ENCODE peak calls at places on chromosomes 3 and 15, in seven cellular contexts. Q, N, J, Z, Y, L and M are unnamed samples.

GRCh38 chr3:29922990-29923746 is 642.3 kb downstream of the RBMS3 start:
- DNase-seq in Z (peak; percentile 6), Y (no peak), N (peak; percentile 33), J (no peak), Q (no peak), L (no peak), M (no peak)

GRCh38 chr15:29115093-29115991 is 154.3 kb downstream of the NSMCE3 start:
- DNase-seq in Q (peak; percentile 21), Z (no peak), N (no peak), Y (peak; percentile 88), L (no peak), J (no peak), M (no peak)

GRCh38 chr3:173066044-173066679 is 74.9 kb downstream of the SPATA16 start:
- DNase-seq in Z (no peak), J (no peak), Y (no peak), L (no peak), N (peak; percentile 30), Q (no peak), M (peak; percentile 8)

GRCh38 chr15:77373441-77373840 is 46.5 kb downstream of the PEAK1 start:
- DNase-seq in Z (no peak), Q (no peak), J (no peak), N (no peak), Y (no peak), L (no peak), M (no peak)

GRCh38 chr3:151838574-151839312 is 24.8 kb downstream of the AADAC start:
- DNase-seq in Y (peak; percentile 52), J (no peak), N (peak; percentile 21), Z (peak; percentile 77), Q (peak; percentile 30), L (peak; percentile 46), M (peak; percentile 54)

GRCh38 chr3:133412511-133413165 is 12.8 kb downstream of the BFSP2 start:
- DNase-seq in N (peak; percentile 29), Y (no peak), Q (no peak), Z (no peak), L (peak; percentile 37), J (no peak), M (no peak)

GRCh38 chr15:25246641-25247417 is 192.0 kb downstream of the UBE3A start:
- DNase-seq in L (no peak), N (no peak), Y (no peak), Q (peak; percentile 7), Z (no peak), J (no peak), M (no peak)

GRCh38 chr3:183536238-183536880 is 19.1 kb downstream of the KLHL6 start:
- DNase-seq in J (no peak), Y (no peak), Z (no peak), Q (no peak), L (no peak), N (no peak), M (no peak)